ENCODE peak calls at places on chromosomes 6 and 20, in eight cellular contexts. J is GM04503; C is stimulated activated CD4-positive, alpha-beta T cell treated with anti-CD3 and anti-CD28 coated beads, Interleukin-1b, Interleukin-23, amount 100 ng/mL, for 48 hours; U is GM20000; O is T-helper 2 cell; P is activated T-cell treated with anti-CD3 and anti-CD28 coated beads for 24 hours; K is B cell; Q is bronchial epithelial cell. R is an unnamed sample.

GRCh38 chr6:151399679-151400078 is 8.3 kb upstream of the ZBTB2 start:
- DNase-seq in J (no peak), C (no peak), U (no peak), O (peak; percentile 56), P (no peak), K (no peak), Q (peak; percentile 34), R (no peak)

GRCh38 chr6:100549406-100550167 is 84.9 kb upstream of the SIM1 start:
- DNase-seq in J (peak; percentile 18), C (no peak), U (no peak), O (no peak), P (no peak), K (no peak), Q (peak; percentile 23), R (peak; percentile 25)

GRCh38 chr6:33589723-33590530 is 9.9 kb upstream of the BAK1 start:
- DNase-seq in J (peak; percentile 53), C (peak; percentile 43), U (peak; percentile 72), O (peak; percentile 37), P (no peak), K (peak; percentile 74), Q (peak; percentile 95), R (peak; percentile 39)

GRCh38 chr6:107408714-107409113 is 50.6 kb downstream of the PDSS2 start:
- DNase-seq in J (no peak), C (no peak), U (no peak), O (no peak), P (no peak), K (no peak), Q (no peak), R (no peak)

GRCh38 chr20:46040902-46041535 is 12.0 kb downstream of the SLC12A5 start:
- DNase-seq in J (no peak), C (no peak), U (peak; percentile 67), O (peak; percentile 39), P (no peak), K (peak; percentile 49), Q (peak; percentile 10), R (no peak)

GRCh38 chr20:8798505-8798904 is 270.4 kb upstream of the PLCB4 start:
- DNase-seq in J (peak; percentile 73), C (no peak), U (no peak), O (no peak), P (no peak), K (no peak), Q (no peak), R (peak; percentile 70)

GRCh38 chr20:41200446-41201202 is 63.3 kb downstream of the PLCG1 start:
- DNase-seq in J (no peak), C (no peak), U (no peak), O (no peak), P (no peak), K (no peak), Q (no peak), R (no peak)

GRCh38 chr6:155152211-155153076 is 111.4 kb upstream of the CLDN20 start:
- DNase-seq in J (no peak), C (no peak), U (no peak), O (no peak), P (no peak), K (no peak), Q (no peak), R (no peak)

GRCh38 chr20:56843817-56844216 is 214.7 kb downstream of the TFAP2C start:
- DNase-seq in J (no peak), C (no peak), U (no peak), O (no peak), P (no peak), K (no peak), Q (no peak), R (no peak)

GRCh38 chr20:31508517-31509244 is 5.6 kb upstream of the HM13 start:
- DNase-seq in J (no peak), C (no peak), U (no peak), O (no peak), P (no peak), K (no peak), Q (no peak), R (no peak)

GRCh38 chr6:126574301-126574700 is 234.4 kb downstream of the CENPW start:
- DNase-seq in J (no peak), C (no peak), U (no peak), O (no peak), P (no peak), K (no peak), Q (no peak), R (no peak)

GRCh38 chr6:111597687-111598086 is 8.0 kb downstream of the TRAF3IP2 start:
- DNase-seq in J (no peak), C (no peak), U (no peak), O (no peak), P (no peak), K (no peak), Q (no peak), R (no peak)

GRCh38 chr20:48749437-48749836 is 78.4 kb downstream of the PREX1 start:
- DNase-seq in J (no peak), C (no peak), U (no peak), O (no peak), P (no peak), K (no peak), Q (no peak), R (no peak)

GRCh38 chr6:6148192-6148815 is 141.6 kb upstream of the NRN1 start:
- DNase-seq in J (no peak), C (no peak), U (no peak), O (no peak), P (no peak), K (no peak), Q (no peak), R (no peak)

GRCh38 chr6:163985710-163986109 is 571.2 kb downstream of the QKI start:
- DNase-seq in J (no peak), C (no peak), U (no peak), O (no peak), P (no peak), K (no peak), Q (no peak), R (no peak)

GRCh38 chr6:44078795-44079671 is 48.2 kb downstream of the MRPL14 start:
- DNase-seq in J (no peak), C (peak; percentile 66), U (peak; percentile 77), O (peak; percentile 68), P (peak; percentile 62), K (peak; percentile 79), Q (peak; percentile 66), R (no peak)

GRCh38 chr6:168370310-168370991 is 50.9 kb upstream of the DACT2 start:
- DNase-seq in J (no peak), C (peak; percentile 60), U (peak; percentile 63), O (peak; percentile 47), P (peak; percentile 39), K (peak; percentile 37), Q (peak; percentile 5), R (no peak)

GRCh38 chr6:22925304-22925835 is 356.0 kb downstream of the HDGFL1 start:
- DNase-seq in J (no peak), C (no peak), U (no peak), O (no peak), P (no peak), K (no peak), Q (no peak), R (no peak)

GRCh38 chr6:42010185-42010872 is 40.0 kb upstream of the TAF8 start:
- DNase-seq in J (no peak), C (no peak), U (no peak), O (peak; percentile 36), P (no peak), K (peak; percentile 19), Q (peak; percentile 9), R (peak; percentile 53)

GRCh38 chr6:38404900-38405556 is 234.7 kb downstream of the BTBD9 start:
- DNase-seq in J (no peak), C (no peak), U (no peak), O (no peak), P (no peak), K (no peak), Q (peak; percentile 97), R (no peak)

GRCh38 chr6:140670013-140670412 is 1295.6 kb upstream of the CITED2 start:
- DNase-seq in J (no peak), C (no peak), U (no peak), O (no peak), P (no peak), K (no peak), Q (peak; percentile 43), R (peak; percentile 10)

GRCh38 chr6:125802943-125803377 is 12.2 kb downstream of the NCOA7 start:
- DNase-seq in J (no peak), C (no peak), U (no peak), O (peak; percentile 78), P (no peak), K (no peak), Q (no peak), R (no peak)